ENCODE peak calls at places on chromosomes 6 and 20, in six cellular contexts. Z, I, H, B, E and R are unnamed samples.

GRCh38 chr20:4740774-4741431 is 19.2 kb downstream of the PRND start:
- DNase-seq in Z (peak), I (peak), H (no peak), E (peak), B (peak), R (no peak)

GRCh38 chr6:112920994-112921393 is 573.9 kb downstream of the RFPL4B start:
- DNase-seq in B (no peak), E (no peak), I (no peak), H (no peak), Z (no peak), R (no peak)

GRCh38 chr20:63314015-63314471 is 21.1 kb downstream of the COL20A1 start:
- DNase-seq in I (no peak), E (no peak), H (no peak), Z (no peak), B (no peak), R (no peak)

GRCh38 chr20:19079536-19080299 is 132.7 kb upstream of the SLC24A3 start:
- DNase-seq in B (no peak), H (no peak), E (peak), I (no peak), Z (no peak), R (no peak)

GRCh38 chr20:25470045-25470444 is 62.6 kb downstream of the GINS1 start:
- DNase-seq in E (peak), Z (peak), I (no peak), H (no peak), B (no peak), R (no peak)

GRCh38 chr6:13485923-13486557 is 1.4 kb downstream of the GFOD1 start:
- DNase-seq in B (no peak), E (no peak), I (no peak), H (no peak), Z (peak), R (no peak)

GRCh38 chr6:17714879-17715860 is 8.4 kb upstream of the NUP153 start:
- DNase-seq in H (peak), Z (no peak), I (no peak), B (no peak), E (no peak), R (no peak)

GRCh38 chr6:24356310-24357035 is 1.4 kb downstream of the DCDC2 start:
- DNase-seq in B (no peak), H (no peak), Z (no peak), I (no peak), E (no peak), R (no peak)

GRCh38 chr6:11432713-11433450 is 104.7 kb upstream of the TMEM170B start:
- DNase-seq in I (no peak), Z (no peak), B (no peak), E (no peak), H (peak), R (no peak)

GRCh38 chr20:59351148-59352040 is 51.0 kb downstream of the EDN3 start:
- DNase-seq in B (no peak), Z (no peak), I (no peak), H (no peak), E (no peak), R (no peak)

GRCh38 chr6:148848915-148849314 is 102.1 kb downstream of the UST start:
- DNase-seq in I (no peak), B (no peak), E (no peak), H (no peak), Z (no peak), R (no peak)

GRCh38 chr6:142058216-142058925 is 74.4 kb upstream of the GJE1 start:
- DNase-seq in I (no peak), Z (no peak), E (no peak), B (no peak), H (no peak), R (no peak)

GRCh38 chr6:151443911-151444621 is 7.9 kb downstream of the RMND1 start:
- DNase-seq in H (no peak), I (no peak), B (no peak), E (no peak), Z (no peak), R (no peak)

GRCh38 chr6:56683882-56684281 is 41.2 kb upstream of the DST start:
- DNase-seq in H (peak), E (no peak), Z (no peak), B (no peak), I (peak), R (no peak)

GRCh38 chr6:56913276-56914138 is 41.4 kb upstream of the BEND6 start:
- DNase-seq in I (no peak), H (no peak), B (no peak), E (no peak), Z (no peak), R (no peak)

GRCh38 chr6:31158863-31159855 is 770 bp downstream of the TCF19 start:
- DNase-seq in E (peak), Z (peak), H (no peak), I (no peak), B (no peak), R (no peak)

GRCh38 chr6:2956930-2957329 is 14.4 kb downstream of the SERPINB6 start:
- DNase-seq in Z (no peak), B (no peak), I (no peak), E (no peak), H (no peak), R (no peak)

GRCh38 chr20:63947638-63948456 is 8.4 kb downstream of the UCKL1 start:
- DNase-seq in H (no peak), Z (no peak), I (no peak), E (no peak), B (no peak), R (no peak)

GRCh38 chr6:5099537-5099936 is 14.4 kb downstream of the PPP1R3G start:
- DNase-seq in I (no peak), Z (no peak), B (no peak), E (no peak), H (no peak), R (no peak)

GRCh38 chr6:141483561-141484061 is 649.1 kb upstream of the GJE1 start:
- DNase-seq in H (peak), I (peak), E (no peak), Z (peak), B (peak), R (no peak)

GRCh38 chr6:141183368-141183767 is 949.4 kb upstream of the GJE1 start:
- DNase-seq in Z (no peak), H (no peak), E (no peak), B (no peak), I (no peak), R (no peak)

GRCh38 chr6:63504777-63505384 is 67.4 kb upstream of the LOC128125822 start:
- DNase-seq in E (no peak), B (no peak), Z (peak), H (no peak), I (no peak), R (no peak)

GRCh38 chr6:111427341-111428116 is 55.5 kb downstream of the REV3L start:
- DNase-seq in E (no peak), H (peak), Z (peak), B (no peak), I (no peak), R (no peak)

GRCh38 chr20:57849126-57849867 is 139.5 kb upstream of the PMEPA1 start:
- DNase-seq in H (peak), B (no peak), Z (no peak), I (no peak), E (peak), R (no peak)

GRCh38 chr6:56370127-56370540 is 122.8 kb upstream of the COL21A1 start:
- DNase-seq in E (no peak), I (peak), H (no peak), Z (no peak), B (no peak), R (no peak)

GRCh38 chr20:49394264-49394663 is 88.2 kb downstream of the KCNB1 start:
- DNase-seq in Z (no peak), E (no peak), H (no peak), B (no peak), I (no peak), R (no peak)

GRCh38 chr6:165679326-165679725 is 16.3 kb upstream of the PDE10A start:
- DNase-seq in H (no peak), B (no peak), I (no peak), Z (no peak), E (peak), R (no peak)

GRCh38 chr6:53112404-53112803 is 36.2 kb downstream of the GCM1 start:
- DNase-seq in I (no peak), Z (peak), H (no peak), E (no peak), B (no peak), R (no peak)

GRCh38 chr6:131210469-131210868 is 75.2 kb downstream of the AKAP7 start:
- DNase-seq in Z (no peak), B (no peak), H (peak), E (no peak), I (no peak), R (no peak)

GRCh38 chr6:112086744-112087135 is 542 bp downstream of the TUBE1 start:
- DNase-seq in Z (peak), I (no peak), H (peak), E (no peak), B (no peak), R (no peak)

GRCh38 chr6:4021862-4022715 is 56.8 kb downstream of the FAM217A start:
- DNase-seq in I (no peak), E (no peak), Z (no peak), B (no peak), H (no peak), R (no peak)

DNA sequence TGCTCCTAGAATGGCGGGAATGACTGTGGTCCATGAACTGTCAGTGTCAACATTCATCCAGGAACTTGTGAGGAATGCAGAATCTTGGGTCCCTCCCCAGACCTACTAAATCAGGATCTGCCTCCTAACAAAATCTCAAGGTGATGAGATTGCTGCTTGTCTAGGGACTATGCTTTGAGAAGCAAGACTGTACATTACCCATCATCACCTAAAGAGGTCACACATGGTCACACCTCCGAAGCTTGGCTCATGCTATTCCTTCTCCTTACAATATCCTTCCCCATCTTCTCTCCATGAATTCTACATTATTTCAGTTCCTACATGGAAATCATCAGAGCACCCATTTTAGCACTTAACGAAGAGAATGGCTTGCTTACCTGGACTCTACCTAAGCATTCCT is 102.3 kb upstream of the JARID2 start:
- DNase-seq in B (no peak), Z (no peak), H (no peak), E (no peak), I (no peak), R (no peak)
- TF ChIP-seq CTCF in B (no peak), Z (no peak), H (no peak), E (no peak), I (no peak), R (no peak)

GRCh38 chr6:27332692-27333641 is 20.9 kb upstream of the POM121L2 start:
- DNase-seq in H (peak), E (peak), B (no peak), Z (no peak), I (no peak), R (no peak)
- TF ChIP-seq CTCF in H (no peak), E (no peak), B (no peak), Z (no peak), I (no peak), R (peak)

DNA sequence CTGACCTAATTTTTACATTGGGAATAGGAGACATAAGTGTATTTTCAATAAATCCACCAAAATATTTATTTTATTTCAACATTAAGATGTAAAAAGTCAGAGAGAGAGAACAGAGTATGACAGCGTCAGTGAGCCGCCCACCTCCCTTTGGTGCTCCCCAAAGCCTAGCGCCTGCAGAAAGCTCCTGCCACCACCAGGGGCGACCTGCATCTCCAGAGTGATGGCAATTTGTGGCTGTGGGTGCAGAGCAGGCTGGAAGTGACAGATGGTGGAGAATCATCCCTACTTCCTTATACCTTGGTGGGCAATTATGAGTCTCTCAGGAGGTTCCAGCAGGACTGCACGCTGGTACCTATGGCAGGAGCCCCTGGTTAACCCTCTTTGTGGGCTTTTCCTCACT is 87.3 kb downstream of the PTPRT start:
- DNase-seq in E (peak), B (no peak), H (no peak), I (no peak), Z (no peak), R (no peak)
- TF ChIP-seq CTCF in E (peak), B (no peak), H (no peak), I (no peak), Z (peak), R (no peak)

GRCh38 chr6:1110164-1110563 is 201.7 kb upstream of the FOXQ1 start:
- DNase-seq in E (peak), Z (no peak), I (no peak), H (no peak), B (no peak), R (peak)
- TF ChIP-seq CTCF in E (no peak), Z (no peak), I (no peak), H (peak), B (no peak), R (peak)

GRCh38 chr6:170084166-170084730 is 206.6 kb downstream of the DLL1 start:
- DNase-seq in H (no peak), B (no peak), Z (no peak), E (no peak), I (no peak), R (no peak)

GRCh38 chr6:170087946-170088348 is 202.9 kb downstream of the DLL1 start:
- DNase-seq in I (no peak), Z (no peak), B (peak), H (no peak), E (peak), R (no peak)

GRCh38 chr6:170085475-170086401 is 205.1 kb downstream of the DLL1 start:
- DNase-seq in E (peak), Z (no peak), H (no peak), I (peak), B (no peak), R (no peak)

GRCh38 chr6:170088349-170088951 is 202.4 kb downstream of the DLL1 start:
- DNase-seq in H (no peak), E (no peak), Z (no peak), B (peak), I (no peak), R (no peak)

GRCh38 chr6:170086639-170087420 is 204.0 kb downstream of the DLL1 start:
- DNase-seq in Z (no peak), E (no peak), B (peak), H (no peak), I (peak), R (no peak)
- TF ChIP-seq CTCF in Z (no peak), E (no peak), B (no peak), H (no peak), I (no peak), R (no peak)

DNA sequence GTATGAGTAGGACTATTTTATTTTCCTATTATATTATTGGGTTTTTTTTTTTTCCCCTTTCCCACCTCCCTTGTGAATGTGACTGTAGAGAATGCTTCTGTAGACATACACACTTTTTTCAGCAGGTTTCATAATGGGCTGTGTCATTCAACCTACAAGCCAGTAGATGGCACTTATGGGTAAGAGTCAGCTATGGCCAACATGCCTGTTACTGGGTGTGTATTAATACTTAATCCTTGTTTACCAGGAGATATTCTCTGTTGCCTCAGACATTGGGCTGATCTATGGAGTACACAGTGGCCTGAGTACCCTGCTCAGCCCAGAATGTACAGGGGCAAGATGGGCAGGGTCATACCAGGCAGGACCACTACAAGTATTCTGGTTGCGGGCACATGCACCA is 382.5 kb downstream of the EPHA7 start:
- DNase-seq in E (no peak), B (no peak), H (no peak), I (no peak), Z (peak), R (no peak)
- TF ChIP-seq CTCF in E (peak), B (no peak), H (no peak), I (no peak), Z (peak), R (peak)